ENCODE peak calls at places on chromosome X, in eight cellular contexts. Z, L, V, Q, R, B, W and D are unnamed samples.

GRCh38 chrX:13208281-13208935 is 111.4 kb downstream of the ATXN3L start:
- DNase-seq in Z (no peak), L (no peak), V (no peak), Q (no peak), R (no peak), B (no peak), W (no peak), D (no peak)

GRCh38 chrX:72306085-72306801 is 529 bp upstream of the CITED1 start:
- DNase-seq in Z (no peak), L (no peak), V (no peak), Q (no peak), R (no peak), B (no peak), W (no peak), D (no peak)

GRCh38 chrX:19774905-19775304 is 112.5 kb downstream of the SH3KBP1 start:
- DNase-seq in Z (no peak), L (no peak), V (no peak), Q (no peak), R (no peak), B (no peak), W (no peak), D (peak)

GRCh38 chrX:23493941-23494374 is 159.3 kb downstream of the PTCHD1 start:
- DNase-seq in Z (no peak), L (no peak), V (no peak), Q (peak), R (no peak), B (no peak), W (no peak), D (peak)

GRCh38 chrX:139720136-139720535 is 12.2 kb upstream of the MCF2 start:
- DNase-seq in Z (no peak), L (no peak), V (no peak), Q (peak), R (no peak), B (peak), W (no peak), D (no peak)

GRCh38 chrX:85243761-85244410 is at the start of the genes SATL1 and ZNF711:
- DNase-seq in Z (peak), L (peak), V (no peak), Q (peak), R (no peak), B (peak), W (peak), D (peak)

GRCh38 chrX:129585691-129586090 is 45.6 kb downstream of the OCRL start:
- DNase-seq in Z (no peak), L (no peak), V (no peak), Q (peak), R (no peak), B (no peak), W (no peak), D (no peak)

GRCh38 chrX:20221902-20222301 is 44.8 kb downstream of the RPS6KA3 start:
- DNase-seq in Z (no peak), L (no peak), V (no peak), Q (no peak), R (no peak), B (no peak), W (no peak), D (no peak)

GRCh38 chrX:49853661-49854060 is 24.6 kb downstream of the PAGE4 start:
- DNase-seq in Z (no peak), L (no peak), V (no peak), Q (no peak), R (no peak), B (no peak), W (no peak), D (no peak)

GRCh38 chrX:40484408-40485091 is 96.2 kb upstream of the ATP6AP2 start:
- DNase-seq in Z (no peak), L (no peak), V (no peak), Q (peak), R (no peak), B (no peak), W (no peak), D (no peak)

GRCh38 chrX:50609796-50610195 is 139.2 kb upstream of the DGKK start:
- DNase-seq in Z (no peak), L (no peak), V (no peak), Q (no peak), R (no peak), B (no peak), W (no peak), D (no peak)

GRCh38 chrX:80879916-80880315 is 70.2 kb upstream of the BRWD3 start:
- DNase-seq in Z (no peak), L (no peak), V (no peak), Q (no peak), R (no peak), B (no peak), W (no peak), D (no peak)

GRCh38 chrX:42519666-42520231 is 258.2 kb downstream of the PPP1R2C start:
- DNase-seq in Z (peak), L (no peak), V (no peak), Q (peak), R (no peak), B (no peak), W (no peak), D (no peak)
- TF ChIP-seq CTCF in Z (peak), L (no peak), V (no peak), Q (peak), R (no peak), B (no peak), W (no peak), D (no peak)

GRCh38 chrX:27399146-27399456 is 64.0 kb downstream of the PPP4R3C start:
- DNase-seq in Z (no peak), L (no peak), V (no peak), Q (no peak), R (no peak), B (no peak), W (no peak), D (no peak)
- TF ChIP-seq CTCF in Z (no peak), L (no peak), V (no peak), Q (no peak), R (no peak), B (no peak), W (no peak), D (peak)

GRCh38 chrX:153494541-153495361 is at the start of gene BGN:
- DNase-seq in Z (no peak), L (no peak), V (no peak), Q (peak), R (no peak), B (peak), W (no peak), D (peak)
- TF ChIP-seq CTCF in Z (peak), L (peak), V (peak), Q (peak), R (no peak), B (no peak), W (no peak), D (no peak)

GRCh38 chrX:118346258-118347094 is 570 bp downstream of the WDR44 start:
- DNase-seq in Z (no peak), L (peak), V (peak), Q (no peak), R (no peak), B (peak), W (no peak), D (peak)
- TF ChIP-seq CTCF in Z (no peak), L (no peak), V (no peak), Q (peak), R (no peak), B (no peak), W (peak), D (no peak)

DNA sequence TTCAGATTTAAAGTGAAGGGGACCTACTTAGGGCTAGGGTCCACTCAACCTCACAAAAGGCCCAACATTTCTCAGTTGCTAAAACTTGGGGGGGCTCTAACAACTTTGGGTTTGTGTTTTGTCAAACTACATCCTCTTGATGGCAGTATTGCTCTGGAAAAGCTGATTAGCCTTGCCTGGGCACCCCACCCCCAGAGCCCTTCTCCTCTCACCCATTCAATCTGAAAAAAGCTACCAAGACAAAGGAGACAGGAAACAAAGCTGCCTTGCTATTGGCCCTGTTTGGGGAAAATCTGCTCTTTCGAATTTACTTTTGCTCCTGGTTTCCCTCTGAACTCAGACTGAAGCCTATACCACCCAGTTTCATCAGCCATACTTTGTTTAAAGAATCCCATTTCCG is 195.2 kb upstream of the STK26 start:
- DNase-seq in Z (no peak), L (no peak), V (no peak), Q (peak), R (no peak), B (peak), W (peak), D (peak)
- TF ChIP-seq CTCF in Z (no peak), L (no peak), V (no peak), Q (peak), R (no peak), B (no peak), W (peak), D (peak)

DNA sequence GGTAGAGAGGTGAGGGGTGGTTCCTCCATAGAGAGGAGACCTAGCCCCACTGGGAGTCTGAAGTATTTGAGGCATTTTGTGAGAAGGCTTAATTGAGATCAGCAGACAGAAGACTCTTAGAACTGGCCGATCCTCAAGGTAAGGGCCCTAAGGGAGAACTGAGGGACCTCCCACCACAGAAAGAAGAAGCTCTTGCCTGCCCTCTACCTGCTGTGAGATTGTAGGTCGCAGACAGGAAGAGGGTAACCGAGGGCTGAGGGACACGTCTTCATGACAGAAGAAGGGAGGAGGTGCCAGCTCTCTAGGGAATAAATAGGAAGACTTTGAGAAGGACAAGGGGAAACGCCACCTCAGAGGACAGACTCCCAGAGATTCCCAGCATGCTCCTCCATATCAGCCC is 24.1 kb upstream of the MAGEC1 start:
- DNase-seq in Z (no peak), L (no peak), V (no peak), Q (no peak), R (no peak), B (no peak), W (no peak), D (no peak)
- TF ChIP-seq CTCF in Z (no peak), L (no peak), V (no peak), Q (no peak), R (no peak), B (no peak), W (no peak), D (no peak)

GRCh38 chrX:14347523-14347922 is 181.8 kb upstream of the GLRA2 start:
- DNase-seq in Z (no peak), L (no peak), V (no peak), Q (no peak), R (no peak), B (no peak), W (no peak), D (no peak)

DNA sequence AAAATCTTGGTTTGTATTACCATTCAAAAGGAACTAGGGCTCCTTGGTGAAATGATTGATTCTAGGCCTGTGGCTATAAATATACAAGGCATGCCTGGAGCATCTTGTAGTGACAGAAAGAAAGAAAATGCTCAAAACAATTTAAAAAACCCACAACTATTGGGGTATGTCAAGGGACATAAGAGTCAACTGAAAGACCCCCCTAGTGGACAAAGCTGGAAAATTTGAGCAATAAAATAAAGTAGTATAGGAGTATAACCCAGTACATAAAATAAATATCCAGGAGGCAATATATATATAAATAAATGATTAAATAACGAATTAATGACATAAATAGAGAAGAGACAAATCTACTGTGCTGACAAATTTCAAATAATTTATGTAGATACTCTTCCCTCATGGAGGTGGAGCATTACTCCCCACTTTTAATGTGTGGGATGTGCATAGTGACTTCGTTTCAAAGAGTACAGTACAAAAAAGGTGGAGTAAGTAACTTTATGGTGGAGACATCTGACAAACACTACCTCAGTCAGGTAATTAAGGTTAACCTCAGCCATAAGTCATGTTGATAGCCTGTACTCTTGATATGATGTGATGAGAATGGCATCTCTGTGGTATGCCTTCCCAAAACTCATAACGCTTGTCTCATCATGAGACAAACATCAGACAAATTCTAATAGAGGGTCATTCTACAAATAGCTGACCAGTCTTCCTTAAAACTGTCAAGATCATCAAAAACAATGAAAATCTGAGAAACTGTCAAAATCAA is 185.0 kb upstream of the GLRA2 start:
- DNase-seq in Z (no peak), L (no peak), V (no peak), Q (no peak), R (no peak), B (no peak), W (no peak), D (no peak)
- TF ChIP-seq CTCF in Z (no peak), L (no peak), V (no peak), Q (no peak), R (no peak), B (peak), W (no peak), D (peak)